ENCODE peak calls at places on chromosome 9, in five cellular contexts. One of them, this sample, is unnamed. For H3K27me3, the result is how much of the 10 kb centered on the place peaks cover.

GRCh38 chr9:127634021-127634420 is 21.9 kb downstream of the STXBP1 start:
- DNase-seq in IMR-90: no peak
- DNase-seq in uterus: peak
- DNase-seq in astrocyte: no peak
- DNase-seq in CD8-positive, alpha-beta T cell: no peak
- DNase-seq in this sample: no peak

GRCh38 chr9:99433555-99433954 is 211.5 kb downstream of the SEC61B start:
- DNase-seq in IMR-90: peak
- DNase-seq in uterus: no peak
- DNase-seq in astrocyte: peak
- DNase-seq in CD8-positive, alpha-beta T cell: peak
- DNase-seq in this sample: no peak

GRCh38 chr9:38066907-38067610 is 2.0 kb downstream of the SHB start:
- DNase-seq in IMR-90: no peak
- DNase-seq in uterus: peak
- DNase-seq in astrocyte: no peak
- DNase-seq in CD8-positive, alpha-beta T cell: no peak
- DNase-seq in this sample: peak

GRCh38 chr9:72254881-72255545 is 105.8 kb downstream of the GDA start:
- DNase-seq in IMR-90: no peak
- DNase-seq in uterus: no peak
- DNase-seq in astrocyte: no peak
- DNase-seq in CD8-positive, alpha-beta T cell: no peak
- DNase-seq in this sample: no peak

GRCh38 chr9:37790096-37790495 is 5.2 kb upstream of the EXOSC3 start:
- DNase-seq in IMR-90: no peak
- DNase-seq in uterus: no peak
- DNase-seq in astrocyte: no peak
- DNase-seq in CD8-positive, alpha-beta T cell: no peak
- DNase-seq in this sample: no peak

GRCh38 chr9:125674981-125675973 is 31.7 kb downstream of the MAPKAP1 start:
- DNase-seq in IMR-90: peak
- DNase-seq in uterus: no peak
- DNase-seq in astrocyte: peak
- DNase-seq in CD8-positive, alpha-beta T cell: no peak
- DNase-seq in this sample: no peak

GRCh38 chr9:118644066-118644465 is 725.2 kb downstream of the BRINP1 start:
- DNase-seq in IMR-90: no peak
- DNase-seq in uterus: no peak
- DNase-seq in astrocyte: no peak
- DNase-seq in CD8-positive, alpha-beta T cell: no peak
- DNase-seq in this sample: no peak

GRCh38 chr9:6214451-6214850 is 1.2 kb upstream of the IL33 start:
- DNase-seq in IMR-90: peak
- DNase-seq in uterus: no peak
- DNase-seq in astrocyte: peak
- DNase-seq in CD8-positive, alpha-beta T cell: no peak
- DNase-seq in this sample: no peak

GRCh38 chr9:108439967-108440366 is 415.8 kb downstream of the ACTL7B start:
- DNase-seq in IMR-90: peak
- DNase-seq in uterus: no peak
- DNase-seq in astrocyte: peak
- DNase-seq in CD8-positive, alpha-beta T cell: no peak
- DNase-seq in this sample: no peak

GRCh38 chr9:130692365-130692764 is 1.2 kb upstream of the EXOSC2 start:
- DNase-seq in IMR-90: no peak
- DNase-seq in uterus: no peak
- DNase-seq in astrocyte: no peak
- DNase-seq in CD8-positive, alpha-beta T cell: no peak
- DNase-seq in this sample: peak

GRCh38 chr9:130687615-130688014 is 6.0 kb upstream of the EXOSC2 start:
- DNase-seq in IMR-90: no peak
- DNase-seq in uterus: no peak
- DNase-seq in astrocyte: no peak
- DNase-seq in CD8-positive, alpha-beta T cell: no peak
- DNase-seq in this sample: no peak

GRCh38 chr9:130688070-130688469 is 5.5 kb upstream of the EXOSC2 start:
- DNase-seq in IMR-90: no peak
- DNase-seq in uterus: no peak
- DNase-seq in astrocyte: no peak
- DNase-seq in CD8-positive, alpha-beta T cell: no peak
- DNase-seq in this sample: no peak

GRCh38 chr9:130689937-130690700 is 3.5 kb upstream of the EXOSC2 start:
- DNase-seq in IMR-90: peak
- DNase-seq in uterus: peak
- DNase-seq in astrocyte: peak
- DNase-seq in CD8-positive, alpha-beta T cell: no peak
- DNase-seq in this sample: peak

GRCh38 chr9:130689572-130689936 is 4.0 kb upstream of the EXOSC2 start:
- DNase-seq in IMR-90: no peak
- DNase-seq in uterus: no peak
- DNase-seq in astrocyte: no peak
- DNase-seq in CD8-positive, alpha-beta T cell: no peak
- DNase-seq in this sample: peak
- H3K4me3 ChIP-seq in IMR-90: peak
- H3K4me3 ChIP-seq in uterus: peak
- H3K4me3 ChIP-seq in astrocyte: peak
- H3K4me3 ChIP-seq in CD8-positive, alpha-beta T cell: no peak
- H3K4me3 ChIP-seq in this sample: no peak

GRCh38 chr9:91211414-91211813 is 150.3 kb downstream of the AUH start:
- DNase-seq in IMR-90: no peak
- DNase-seq in uterus: no peak
- DNase-seq in astrocyte: no peak
- DNase-seq in CD8-positive, alpha-beta T cell: no peak
- DNase-seq in this sample: no peak

GRCh38 chr9:91214867-91215266 is 146.9 kb downstream of the AUH start:
- DNase-seq in IMR-90: no peak
- DNase-seq in uterus: no peak
- DNase-seq in astrocyte: no peak
- DNase-seq in CD8-positive, alpha-beta T cell: no peak
- DNase-seq in this sample: no peak

GRCh38 chr9:91211919-91212318 is 149.8 kb downstream of the AUH start:
- DNase-seq in IMR-90: no peak
- DNase-seq in uterus: no peak
- DNase-seq in astrocyte: no peak
- DNase-seq in CD8-positive, alpha-beta T cell: no peak
- DNase-seq in this sample: no peak

GRCh38 chr9:91214086-91214485 is 147.6 kb downstream of the AUH start:
- DNase-seq in IMR-90: peak
- DNase-seq in uterus: no peak
- DNase-seq in astrocyte: peak
- DNase-seq in CD8-positive, alpha-beta T cell: no peak
- DNase-seq in this sample: no peak

DNA sequence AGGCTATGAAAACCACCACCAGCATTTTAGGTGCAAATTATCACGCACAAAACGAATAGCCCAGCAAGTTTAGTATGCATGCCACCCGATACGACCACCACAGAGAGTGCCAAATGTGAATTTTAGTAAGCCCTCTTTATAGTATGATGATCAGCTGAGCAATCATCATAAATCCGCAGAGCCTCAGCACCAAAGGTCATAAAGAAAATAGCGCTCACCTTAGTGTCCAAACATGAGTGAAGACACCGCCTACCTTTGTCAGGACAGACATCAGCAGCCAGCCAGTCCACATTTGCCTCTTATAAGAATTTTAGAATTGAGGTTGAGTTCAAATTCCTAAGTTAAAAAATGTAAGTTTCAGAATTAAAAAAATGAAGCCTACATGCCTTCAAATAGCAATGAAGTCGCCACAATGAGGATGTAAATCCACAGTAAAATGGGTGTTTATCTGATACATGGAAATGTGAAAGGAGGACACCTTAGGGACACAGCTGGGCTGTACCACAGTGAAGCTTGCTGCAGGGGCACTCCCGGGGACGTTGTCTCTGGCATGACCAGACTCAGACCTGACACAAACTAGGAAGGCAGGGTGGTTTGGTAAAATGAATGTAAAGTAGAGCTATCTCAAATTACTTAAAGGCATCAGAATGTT is 149.0 kb downstream of the AUH start:
- DNase-seq in IMR-90: no peak
- DNase-seq in uterus: no peak
- DNase-seq in astrocyte: no peak
- DNase-seq in CD8-positive, alpha-beta T cell: no peak
- DNase-seq in this sample: no peak
- H3K27me3 ChIP-seq in IMR-90: under half
- H3K27me3 ChIP-seq in uterus: under half
- H3K27me3 ChIP-seq in astrocyte: under half
- H3K27me3 ChIP-seq in CD8-positive, alpha-beta T cell: under half
- H3K27me3 ChIP-seq in this sample: under half

GRCh38 chr9:26814799-26815198 is 77.8 kb downstream of the CAAP1 start:
- DNase-seq in IMR-90: no peak
- DNase-seq in uterus: no peak
- DNase-seq in astrocyte: no peak
- DNase-seq in CD8-positive, alpha-beta T cell: no peak
- DNase-seq in this sample: no peak
- H3K4me3 ChIP-seq in IMR-90: no peak
- H3K4me3 ChIP-seq in uterus: no peak
- H3K4me3 ChIP-seq in astrocyte: no peak
- H3K4me3 ChIP-seq in CD8-positive, alpha-beta T cell: no peak
- H3K4me3 ChIP-seq in this sample: no peak

GRCh38 chr9:132147331-132147730 is 14.5 kb upstream of the NTNG2 start:
- DNase-seq in IMR-90: no peak
- DNase-seq in uterus: no peak
- DNase-seq in astrocyte: no peak
- DNase-seq in CD8-positive, alpha-beta T cell: no peak
- DNase-seq in this sample: no peak
- H3K27me3 ChIP-seq in IMR-90: half or more
- H3K27me3 ChIP-seq in uterus: under half
- H3K27me3 ChIP-seq in astrocyte: half or more
- H3K27me3 ChIP-seq in CD8-positive, alpha-beta T cell: under half
- H3K27me3 ChIP-seq in this sample: under half

GRCh38 chr9:86669442-86669841 is 277.9 kb downstream of the GAS1 start:
- DNase-seq in IMR-90: no peak
- DNase-seq in uterus: no peak
- DNase-seq in astrocyte: no peak
- DNase-seq in CD8-positive, alpha-beta T cell: no peak
- DNase-seq in this sample: no peak
- H3K4me3 ChIP-seq in IMR-90: no peak
- H3K4me3 ChIP-seq in uterus: no peak
- H3K4me3 ChIP-seq in astrocyte: no peak
- H3K4me3 ChIP-seq in CD8-positive, alpha-beta T cell: no peak
- H3K4me3 ChIP-seq in this sample: no peak

GRCh38 chr9:132487351-132487791 is 77.4 kb downstream of the CFAP77 start:
- DNase-seq in IMR-90: no peak
- DNase-seq in uterus: no peak
- DNase-seq in astrocyte: no peak
- DNase-seq in CD8-positive, alpha-beta T cell: no peak
- DNase-seq in this sample: no peak
- H3K27me3 ChIP-seq in IMR-90: half or more
- H3K27me3 ChIP-seq in uterus: under half
- H3K27me3 ChIP-seq in astrocyte: under half
- H3K27me3 ChIP-seq in CD8-positive, alpha-beta T cell: under half
- H3K27me3 ChIP-seq in this sample: under half

DNA sequence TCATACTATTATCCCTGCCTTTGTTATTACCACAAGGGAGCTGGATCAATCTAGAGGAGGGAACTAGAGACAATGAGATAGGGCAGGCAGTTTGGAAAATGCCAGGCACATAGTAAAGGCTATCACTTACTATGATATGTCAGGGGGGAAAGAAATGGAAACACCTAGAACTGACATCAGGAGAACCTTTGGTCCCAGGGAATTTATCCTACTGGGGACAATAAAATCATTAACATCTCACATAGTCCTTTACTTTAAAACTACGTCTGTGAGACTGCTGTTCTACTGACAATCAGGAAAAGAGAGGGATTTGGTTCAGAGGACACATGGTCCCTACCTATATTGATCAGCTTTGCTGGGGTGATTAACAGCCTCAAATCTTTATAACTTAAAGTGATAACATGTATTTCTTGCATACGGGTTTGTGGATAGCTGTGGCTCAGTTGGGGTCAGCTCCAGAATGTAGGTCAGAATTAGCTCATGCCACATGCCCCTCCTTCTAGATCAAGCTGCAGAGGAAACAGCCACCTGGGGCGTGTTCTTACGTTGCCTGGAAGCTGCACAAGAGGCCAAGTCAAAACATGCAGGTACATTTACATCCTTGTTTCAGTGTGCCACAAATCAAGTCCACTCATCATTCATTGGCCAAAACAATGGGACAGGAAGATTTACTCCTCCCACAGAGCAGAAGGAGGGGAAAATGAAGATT is 43.9 kb upstream of the ALDOB start:
- DNase-seq in IMR-90: no peak
- DNase-seq in uterus: no peak
- DNase-seq in astrocyte: no peak
- DNase-seq in CD8-positive, alpha-beta T cell: no peak
- DNase-seq in this sample: peak
- H3K4me3 ChIP-seq in IMR-90: no peak
- H3K4me3 ChIP-seq in uterus: no peak
- H3K4me3 ChIP-seq in astrocyte: no peak
- H3K4me3 ChIP-seq in CD8-positive, alpha-beta T cell: no peak
- H3K4me3 ChIP-seq in this sample: no peak

GRCh38 chr9:135078361-135078821 is 9.1 kb upstream of the OLFM1 start:
- DNase-seq in IMR-90: no peak
- DNase-seq in uterus: no peak
- DNase-seq in astrocyte: no peak
- DNase-seq in CD8-positive, alpha-beta T cell: no peak
- DNase-seq in this sample: no peak
- H3K27me3 ChIP-seq in IMR-90: under half
- H3K27me3 ChIP-seq in uterus: under half
- H3K27me3 ChIP-seq in astrocyte: under half
- H3K27me3 ChIP-seq in CD8-positive, alpha-beta T cell: under half
- H3K27me3 ChIP-seq in this sample: under half

GRCh38 chr9:113886003-113886324 is 9.9 kb downstream of the ZNF618 start:
- DNase-seq in IMR-90: peak
- DNase-seq in uterus: peak
- DNase-seq in astrocyte: peak
- DNase-seq in CD8-positive, alpha-beta T cell: no peak
- DNase-seq in this sample: no peak
- H3K4me3 ChIP-seq in IMR-90: no peak
- H3K4me3 ChIP-seq in uterus: peak
- H3K4me3 ChIP-seq in astrocyte: peak
- H3K4me3 ChIP-seq in CD8-positive, alpha-beta T cell: peak
- H3K4me3 ChIP-seq in this sample: no peak

DNA sequence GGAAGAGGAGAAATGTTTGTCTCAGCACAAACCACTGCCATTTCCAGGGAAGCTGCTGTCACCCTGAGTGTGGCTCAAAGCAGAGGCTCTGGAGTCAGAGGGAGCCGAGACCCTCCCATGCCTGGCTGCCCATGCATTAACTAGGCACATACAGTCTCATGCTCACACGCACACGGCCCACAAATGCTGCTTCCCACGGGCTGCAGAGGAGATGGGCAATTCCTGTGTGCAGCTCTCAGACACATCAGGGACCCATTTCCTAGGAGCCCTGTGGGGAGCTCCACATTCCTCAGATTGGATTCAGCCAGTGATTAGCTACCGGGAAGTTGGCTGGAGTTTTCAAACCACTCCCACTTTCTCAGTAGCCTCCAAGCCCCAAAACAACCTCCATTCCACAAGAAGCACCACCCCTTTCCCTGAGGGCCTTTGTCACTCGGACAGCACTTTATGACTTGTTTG is 9.1 kb upstream of the PTGES start:
- DNase-seq in IMR-90: peak
- DNase-seq in uterus: peak
- DNase-seq in astrocyte: peak
- DNase-seq in CD8-positive, alpha-beta T cell: no peak
- DNase-seq in this sample: peak
- H3K27me3 ChIP-seq in IMR-90: under half
- H3K27me3 ChIP-seq in uterus: under half
- H3K27me3 ChIP-seq in astrocyte: under half
- H3K27me3 ChIP-seq in CD8-positive, alpha-beta T cell: under half
- H3K27me3 ChIP-seq in this sample: under half

This sample was measured in H7.